ENCODE peak calls at places on chromosome 18, in ten cellular contexts. Q is right lobe of liver; W is CD8-positive, alpha-beta memory T cell; S is breast epithelium; F is caudate nucleus; R is PC-3; E is fibroblast of lung; L is PC-9; C is CD4-positive, CD25-positive, alpha-beta regulatory T cell; T is WERI-Rb-1. Z is an unnamed sample.

GRCh38 chr18:27803957-27804356 is 373.0 kb downstream of the CDH2 start:
- DNase-seq in T (no peak), Q (no peak), C (no peak), W (no peak), F (no peak), R (peak), S (no peak), L (no peak), E (peak), Z (no peak)

GRCh38 chr18:48405108-48405507 is 4.1 kb downstream of the ZBTB7C start:
- DNase-seq in F (no peak), T (no peak), E (peak), S (no peak), L (no peak), C (no peak), R (peak), W (no peak), Q (no peak), Z (no peak)

GRCh38 chr18:54330768-54331548 is 26.7 kb downstream of the STARD6 start:
- DNase-seq in W (no peak), S (no peak), F (no peak), C (no peak), E (no peak), L (no peak), T (no peak), R (peak), Q (no peak), Z (no peak)

GRCh38 chr18:11521853-11522252 is 87.5 kb upstream of the SLC35G4 start:
- DNase-seq in S (no peak), F (no peak), L (no peak), C (no peak), R (no peak), Q (no peak), W (no peak), E (no peak), T (no peak), Z (no peak)

GRCh38 chr18:29083545-29083944 is 906.6 kb upstream of the CDH2 start:
- DNase-seq in L (no peak), E (no peak), Q (no peak), R (no peak), W (no peak), C (no peak), F (no peak), S (no peak), T (no peak), Z (no peak)

GRCh38 chr18:46416706-46417638 is 240.0 kb downstream of the LOXHD1 start:
- DNase-seq in L (no peak), R (no peak), W (no peak), T (no peak), C (peak), F (no peak), S (no peak), Q (no peak), E (no peak), Z (no peak)

GRCh38 chr18:23226930-23227728 is 91.8 kb downstream of the CABLES1 start:
- DNase-seq in T (no peak), R (peak), W (no peak), L (no peak), Q (no peak), E (peak), S (no peak), C (no peak), F (no peak), Z (no peak)

GRCh38 chr18:48749768-48750167 is 201.0 kb downstream of the SMAD7 start:
- DNase-seq in L (no peak), R (no peak), F (no peak), S (peak), Q (peak), E (peak), T (no peak), W (no peak), C (no peak), Z (no peak)

GRCh38 chr18:21155443-21155842 is 43.8 kb upstream of the ROCK1 start:
- DNase-seq in W (no peak), R (no peak), E (no peak), L (no peak), C (no peak), S (no peak), F (no peak), T (no peak), Q (no peak), Z (no peak)

DNA sequence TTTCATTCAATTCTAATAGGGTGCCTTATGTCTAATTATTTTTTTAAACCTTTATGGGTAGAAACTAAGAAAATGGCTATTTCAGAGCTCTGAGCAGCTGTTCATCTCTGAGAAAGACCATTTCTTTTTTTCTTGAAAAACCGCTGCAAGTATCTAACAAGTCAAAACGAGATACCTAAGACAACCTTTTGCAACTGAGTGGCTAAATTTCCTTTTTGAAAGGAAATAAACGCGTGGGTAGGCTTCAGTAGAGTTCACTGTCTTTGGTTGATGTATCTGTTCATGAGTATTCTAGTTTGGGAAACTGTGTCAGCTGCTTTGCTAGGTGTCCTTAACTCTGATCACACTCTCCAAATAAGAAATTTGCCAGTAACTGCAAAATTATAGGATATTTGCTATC is 104.3 kb upstream of the LINC00305 start:
- DNase-seq in C (no peak), F (no peak), T (no peak), E (no peak), S (no peak), Q (no peak), L (no peak), R (no peak), W (no peak), Z (no peak)
- H3K27ac ChIP-seq in C (no peak), F (no peak), T (no peak), E (no peak), S (no peak), Q (no peak), L (no peak), R (no peak), W (no peak), Z (no peak)

DNA sequence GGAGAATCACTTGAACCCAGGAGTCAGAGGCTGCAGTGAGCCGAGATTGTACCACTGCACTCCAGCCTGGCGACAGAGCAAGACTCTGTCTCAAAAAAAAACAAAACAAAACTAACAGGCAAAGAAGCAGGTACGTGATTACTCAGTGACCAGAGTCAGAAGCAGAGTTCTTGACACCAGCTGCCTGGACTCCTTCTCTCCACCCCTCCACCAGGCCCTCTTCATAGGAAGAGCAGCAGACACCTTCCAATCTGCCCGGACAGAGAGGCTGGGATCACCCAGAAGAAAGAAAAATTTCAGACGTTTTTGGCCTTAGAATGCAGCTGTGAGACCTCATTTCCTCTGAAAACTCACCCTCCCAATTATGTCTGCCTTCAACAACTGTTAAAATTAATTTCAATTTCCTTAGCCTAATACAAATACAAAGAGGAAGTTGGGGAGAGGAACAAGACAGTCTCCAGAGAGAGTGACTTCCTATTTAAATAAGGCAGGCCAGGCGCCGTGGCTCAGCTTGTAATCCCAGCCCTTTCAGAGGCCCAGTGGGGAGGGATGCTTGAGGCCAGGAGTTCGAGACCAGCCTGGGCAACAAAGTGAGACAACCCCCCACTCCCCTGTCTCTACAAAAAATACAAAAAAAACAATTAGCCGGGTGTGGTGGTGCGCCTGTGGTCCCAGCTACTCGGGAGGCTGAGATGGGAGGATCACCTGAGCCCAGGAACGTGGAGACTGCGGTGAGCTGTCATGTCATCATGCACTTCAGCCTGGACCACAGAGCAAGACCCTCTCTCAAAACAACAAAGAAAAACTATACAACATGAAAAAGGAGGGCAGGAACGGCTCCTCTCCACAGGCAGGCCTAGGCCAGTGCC is 1.6 kb downstream of the SLC66A2 start:
- DNase-seq in S (no peak), R (no peak), C (peak), Q (peak), T (no peak), F (no peak), L (no peak), E (no peak), W (no peak), Z (no peak)
- H3K27ac ChIP-seq in S (peak), R (no peak), C (no peak), Q (peak), T (no peak), F (no peak), L (no peak), E (peak), W (peak), Z (peak)

GRCh38 chr18:59565957-59566356 is 131.3 kb downstream of the CCBE1 start:
- DNase-seq in T (no peak), Q (no peak), E (peak), S (no peak), L (no peak), F (no peak), C (no peak), R (no peak), W (no peak), Z (no peak)

GRCh38 chr18:59569321-59569720 is 127.9 kb downstream of the CCBE1 start:
- DNase-seq in L (no peak), C (no peak), E (no peak), T (no peak), Q (no peak), S (no peak), R (no peak), W (no peak), F (no peak), Z (no peak)

GRCh38 chr18:59566507-59566906 is 130.7 kb downstream of the CCBE1 start:
- DNase-seq in W (no peak), T (no peak), F (no peak), Q (no peak), E (peak), R (no peak), L (no peak), C (no peak), S (no peak), Z (no peak)

GRCh38 chr18:59570101-59570875 is 126.9 kb downstream of the CCBE1 start:
- DNase-seq in F (no peak), C (no peak), S (no peak), E (peak), R (no peak), Q (no peak), L (no peak), T (peak), W (no peak), Z (no peak)

DNA sequence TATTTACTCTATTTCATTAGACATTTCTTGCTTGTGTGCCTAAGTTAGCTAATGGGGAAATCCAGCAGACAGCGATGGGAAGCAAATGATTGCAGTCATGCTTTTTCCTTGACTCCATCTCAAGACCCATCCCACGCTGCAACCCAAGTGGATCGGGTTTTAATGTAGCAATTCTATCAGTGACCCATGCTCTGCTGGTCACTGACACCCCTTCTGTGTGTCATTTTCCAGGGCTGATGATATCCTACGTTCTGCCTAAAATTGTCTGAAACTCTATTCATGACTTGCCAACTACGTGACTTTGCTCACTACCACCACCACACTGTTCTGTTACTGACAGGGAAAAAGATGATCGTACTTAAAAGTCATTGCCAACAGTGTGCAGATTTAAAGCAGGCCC is 129.8 kb downstream of the CCBE1 start:
- DNase-seq in S (no peak), T (no peak), E (no peak), Q (no peak), L (no peak), F (no peak), W (no peak), C (no peak), R (no peak), Z (no peak)
- H3K27ac ChIP-seq in S (no peak), T (no peak), E (no peak), Q (no peak), L (no peak), F (no peak), W (no peak), C (no peak), R (no peak), Z (no peak)

GRCh38 chr18:35410561-35410960 is 33.4 kb upstream of the ZNF396 start:
- DNase-seq in R (no peak), E (no peak), Q (no peak), C (no peak), L (no peak), W (no peak), T (no peak), F (no peak), S (no peak), Z (no peak)

GRCh38 chr18:35409921-35410320 is 32.8 kb upstream of the ZNF396 start:
- DNase-seq in S (no peak), Q (no peak), W (no peak), F (no peak), E (no peak), L (no peak), R (peak), T (no peak), C (no peak), Z (no peak)

GRCh38 chr18:35415511-35416427 is 38.6 kb upstream of the ZNF396 start:
- DNase-seq in R (no peak), W (no peak), Q (no peak), L (no peak), C (peak), F (no peak), T (no peak), E (peak), S (no peak), Z (no peak)

GRCh38 chr18:35417223-35417622 is 40.1 kb upstream of the ZNF396 start:
- DNase-seq in W (no peak), R (no peak), Q (no peak), S (no peak), T (no peak), L (no peak), E (no peak), F (no peak), C (no peak), Z (no peak)

GRCh38 chr18:35413163-35413511 is 36.0 kb upstream of the ZNF396 start:
- DNase-seq in F (no peak), E (no peak), Q (no peak), S (no peak), R (no peak), C (no peak), W (no peak), T (no peak), L (no peak), Z (no peak)
- H3K27ac ChIP-seq in F (no peak), E (no peak), Q (no peak), S (no peak), R (no peak), C (no peak), W (no peak), T (no peak), L (no peak), Z (no peak)

GRCh38 chr18:36624451-36625167 is 204.2 kb downstream of the TPGS2 start:
- DNase-seq in S (no peak), E (no peak), R (no peak), L (no peak), Q (no peak), W (no peak), C (no peak), T (peak), F (no peak), Z (no peak)

GRCh38 chr18:36625386-36625785 is 203.4 kb downstream of the TPGS2 start:
- DNase-seq in E (no peak), F (no peak), W (no peak), S (no peak), T (no peak), C (no peak), R (no peak), Q (no peak), L (no peak), Z (no peak)

GRCh38 chr18:36620801-36621200 is 208.0 kb downstream of the TPGS2 start:
- DNase-seq in W (no peak), L (no peak), F (no peak), E (no peak), T (no peak), R (no peak), C (no peak), S (no peak), Q (no peak), Z (no peak)

GRCh38 chr18:36623681-36624080 is 205.1 kb downstream of the TPGS2 start:
- DNase-seq in W (no peak), E (no peak), R (no peak), S (no peak), F (no peak), L (no peak), Q (no peak), C (no peak), T (no peak), Z (no peak)

GRCh38 chr18:36622610-36623009 is 206.2 kb downstream of the TPGS2 start:
- DNase-seq in E (no peak), W (no peak), C (no peak), Q (no peak), L (no peak), T (no peak), R (no peak), S (no peak), F (no peak), Z (no peak)
- H3K27ac ChIP-seq in E (no peak), W (no peak), C (no peak), Q (no peak), L (no peak), T (no peak), R (no peak), S (no peak), F (no peak), Z (no peak)

DNA sequence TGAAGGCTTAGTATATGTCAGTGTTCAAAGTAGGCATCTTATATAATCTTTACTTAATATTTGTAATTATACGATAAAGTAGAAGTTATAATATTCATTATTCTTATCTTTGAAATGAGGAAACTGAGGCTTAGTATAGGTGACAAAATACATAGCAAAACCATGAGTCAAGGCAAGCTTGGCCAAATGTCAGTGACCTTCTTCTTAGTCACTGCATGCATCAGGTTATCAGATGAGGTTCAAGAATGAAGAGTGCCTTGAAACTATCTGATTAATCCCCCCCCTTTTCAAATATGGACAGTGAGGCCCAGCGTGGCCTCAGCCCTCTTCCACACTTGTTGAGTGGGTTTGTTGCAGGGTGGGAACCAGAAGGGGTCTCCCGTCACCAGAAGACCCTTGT is 59.3 kb downstream of the PMAIP1 start:
- DNase-seq in E (peak), Q (no peak), C (no peak), W (no peak), T (no peak), L (no peak), F (no peak), R (peak), S (no peak), Z (no peak)
- H3K27ac ChIP-seq in E (no peak), Q (no peak), C (no peak), W (no peak), T (no peak), L (no peak), F (no peak), R (no peak), S (no peak), Z (no peak)

DNA sequence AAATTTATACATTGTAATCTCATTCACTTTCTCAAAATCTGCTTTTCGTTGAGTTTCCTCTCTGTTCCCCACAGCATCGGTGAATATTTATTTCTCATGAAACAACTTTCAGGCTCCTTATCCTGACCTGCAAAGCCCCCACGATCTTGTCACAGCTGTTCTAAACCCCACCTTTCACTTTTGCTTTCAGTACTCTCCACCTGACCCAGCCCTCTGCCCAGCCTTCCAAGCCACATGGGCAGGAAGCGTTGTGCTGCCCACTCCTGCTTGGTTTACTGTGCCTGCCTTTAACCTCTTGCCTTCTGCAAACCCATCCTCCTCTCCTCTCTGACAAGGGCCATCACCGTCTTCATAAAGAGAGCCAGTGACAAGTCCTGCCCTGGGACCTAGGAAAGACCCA is 262.5 kb downstream of the GALR1 start:
- DNase-seq in E (no peak), W (no peak), Q (no peak), T (no peak), C (no peak), R (no peak), S (no peak), F (no peak), L (no peak), Z (no peak)
- H3K27ac ChIP-seq in E (no peak), W (no peak), Q (no peak), T (no peak), C (no peak), R (no peak), S (no peak), F (no peak), L (no peak), Z (no peak)